ENCODE peak calls at places on chromosomes 11 and 22, in five cellular contexts. One of them, this sample, is unnamed.

GRCh38 chr22:50489363-50490243 is 2.9 kb downstream of the MIOX start:
- DNase-seq in hippocampal formation: no peak
- DNase-seq in HTR-8/SVneo: no peak
- DNase-seq in NCI-H1436 treated with DMSO at 0.1 percent for 48 hours: no peak
- DNase-seq in HFF-Myc: no peak
- DNase-seq in this sample: no peak

GRCh38 chr22:31639640-31640039 is 22.4 kb downstream of the PISD start:
- DNase-seq in hippocampal formation: no peak
- DNase-seq in HTR-8/SVneo: no peak
- DNase-seq in NCI-H1436 treated with DMSO at 0.1 percent for 48 hours: no peak
- DNase-seq in HFF-Myc: no peak
- DNase-seq in this sample: no peak

GRCh38 chr22:50673231-50674126 is 856 bp downstream of the SHANK3 start:
- DNase-seq in hippocampal formation: no peak
- DNase-seq in HTR-8/SVneo: no peak
- DNase-seq in NCI-H1436 treated with DMSO at 0.1 percent for 48 hours: no peak
- DNase-seq in HFF-Myc: no peak
- DNase-seq in this sample: peak; percentile 55

GRCh38 chr22:50528682-50529415 is 963 bp downstream of the TYMP start:
- DNase-seq in hippocampal formation: no peak
- DNase-seq in HTR-8/SVneo: no peak
- DNase-seq in NCI-H1436 treated with DMSO at 0.1 percent for 48 hours: no peak
- DNase-seq in HFF-Myc: no peak
- DNase-seq in this sample: no peak

GRCh38 chr22:40270748-40271373 is 75.4 kb upstream of the ADSL start:
- DNase-seq in hippocampal formation: no peak
- DNase-seq in HTR-8/SVneo: no peak
- DNase-seq in NCI-H1436 treated with DMSO at 0.1 percent for 48 hours: no peak
- DNase-seq in HFF-Myc: no peak
- DNase-seq in this sample: no peak

GRCh38 chr22:43528601-43529360 is 117.0 kb downstream of the MPPED1 start:
- DNase-seq in hippocampal formation: no peak
- DNase-seq in HTR-8/SVneo: no peak
- DNase-seq in NCI-H1436 treated with DMSO at 0.1 percent for 48 hours: no peak
- DNase-seq in HFF-Myc: no peak
- DNase-seq in this sample: no peak

GRCh38 chr22:36913431-36914382 is at the start of gene CSF2RB:
- DNase-seq in hippocampal formation: no peak
- DNase-seq in HTR-8/SVneo: no peak
- DNase-seq in NCI-H1436 treated with DMSO at 0.1 percent for 48 hours: no peak
- DNase-seq in HFF-Myc: no peak
- DNase-seq in this sample: peak; percentile 36

GRCh38 chr11:980438-981365 is 55.0 kb downstream of the AP2A2 start:
- DNase-seq in hippocampal formation: no peak
- DNase-seq in HTR-8/SVneo: no peak
- DNase-seq in NCI-H1436 treated with DMSO at 0.1 percent for 48 hours: no peak
- DNase-seq in HFF-Myc: no peak
- DNase-seq in this sample: no peak

GRCh38 chr11:117998664-117999353 is 12.6 kb downstream of the IL10RA start:
- DNase-seq in hippocampal formation: no peak
- DNase-seq in HTR-8/SVneo: no peak
- DNase-seq in NCI-H1436 treated with DMSO at 0.1 percent for 48 hours: no peak
- DNase-seq in HFF-Myc: no peak
- DNase-seq in this sample: no peak

GRCh38 chr22:24962835-24963234 is 10.3 kb downstream of the KIAA1671 start:
- DNase-seq in hippocampal formation: no peak
- DNase-seq in HTR-8/SVneo: no peak
- DNase-seq in NCI-H1436 treated with DMSO at 0.1 percent for 48 hours: no peak
- DNase-seq in HFF-Myc: no peak
- DNase-seq in this sample: no peak

GRCh38 chr22:28976588-28976987 is 85.0 kb downstream of the C22orf31 start:
- DNase-seq in hippocampal formation: peak; percentile 29
- DNase-seq in HTR-8/SVneo: peak; percentile 34
- DNase-seq in NCI-H1436 treated with DMSO at 0.1 percent for 48 hours: no peak
- DNase-seq in HFF-Myc: peak; percentile 59
- DNase-seq in this sample: peak; percentile 29

GRCh38 chr22:42893366-42894150 is 36.5 kb upstream of the ARFGAP3 start:
- DNase-seq in hippocampal formation: no peak
- DNase-seq in HTR-8/SVneo: no peak
- DNase-seq in NCI-H1436 treated with DMSO at 0.1 percent for 48 hours: no peak
- DNase-seq in HFF-Myc: no peak
- DNase-seq in this sample: no peak

GRCh38 chr11:88231894-88232482 is 56.7 kb upstream of the RAB38 start:
- DNase-seq in hippocampal formation: no peak
- DNase-seq in HTR-8/SVneo: peak; percentile 13
- DNase-seq in NCI-H1436 treated with DMSO at 0.1 percent for 48 hours: no peak
- DNase-seq in HFF-Myc: peak; percentile 43
- DNase-seq in this sample: peak; percentile 66

GRCh38 chr11:34865261-34865660 is 50.9 kb downstream of the APIP start:
- DNase-seq in hippocampal formation: no peak
- DNase-seq in HTR-8/SVneo: no peak
- DNase-seq in NCI-H1436 treated with DMSO at 0.1 percent for 48 hours: no peak
- DNase-seq in HFF-Myc: no peak
- DNase-seq in this sample: no peak

GRCh38 chr11:47056261-47056915 is 119.8 kb downstream of the CSTPP1 start:
- DNase-seq in hippocampal formation: no peak
- DNase-seq in HTR-8/SVneo: no peak
- DNase-seq in NCI-H1436 treated with DMSO at 0.1 percent for 48 hours: no peak
- DNase-seq in HFF-Myc: peak; percentile 33
- DNase-seq in this sample: no peak

GRCh38 chr11:475941-476340 is 25.9 kb downstream of the PTDSS2 start:
- DNase-seq in hippocampal formation: no peak
- DNase-seq in HTR-8/SVneo: no peak
- DNase-seq in NCI-H1436 treated with DMSO at 0.1 percent for 48 hours: no peak
- DNase-seq in HFF-Myc: no peak
- DNase-seq in this sample: no peak

GRCh38 chr11:128802358-128802981 is 64.6 kb downstream of the KCNJ1 start:
- DNase-seq in hippocampal formation: no peak
- DNase-seq in HTR-8/SVneo: peak; percentile 17
- DNase-seq in NCI-H1436 treated with DMSO at 0.1 percent for 48 hours: no peak
- DNase-seq in HFF-Myc: no peak
- DNase-seq in this sample: peak; percentile 61

This sample was measured in lung microvascular endothelial cell.